ENCODE peak calls at places on chromosome 5, in seven cellular contexts. I, V, D, W, H, E and F are unnamed samples.

GRCh38 chr5:150469718-150470470 is 20.4 kb upstream of the RPS14 start:
- DNase-seq in E (no peak), W (no peak), H (no peak), V (no peak), D (no peak), I (no peak), F (no peak)

GRCh38 chr5:20972419-20972925 is 984.5 kb upstream of the CDH18 start:
- DNase-seq in W (peak; percentile 29), H (peak; percentile 21), V (no peak), I (peak; percentile 70), D (no peak), E (peak; percentile 51), F (no peak)

GRCh38 chr5:168159425-168159824 is 132.0 kb upstream of the WWC1 start:
- DNase-seq in E (peak; percentile 70), I (no peak), H (no peak), D (no peak), V (no peak), W (no peak), F (no peak)

GRCh38 chr5:9851458-9851857 is 221.3 kb upstream of the TAS2R1 start:
- DNase-seq in V (peak; percentile 20), W (no peak), I (no peak), H (no peak), D (no peak), E (no peak), F (no peak)

GRCh38 chr5:77080905-77081304 is 6.2 kb downstream of the ZBED3 start:
- DNase-seq in I (no peak), W (no peak), E (no peak), V (no peak), D (no peak), H (no peak), F (no peak)

GRCh38 chr5:157463081-157463480 is 3.1 kb downstream of the NIPAL4 start:
- DNase-seq in H (no peak), V (no peak), W (no peak), D (no peak), E (no peak), I (no peak), F (no peak)

GRCh38 chr5:169218862-169219261 is 82.1 kb downstream of the SLIT3 start:
- DNase-seq in H (no peak), V (no peak), I (no peak), D (no peak), E (no peak), W (no peak), F (no peak)

GRCh38 chr5:149151717-149152116 is 10.4 kb downstream of the ABLIM3 start:
- DNase-seq in H (no peak), W (no peak), I (no peak), V (no peak), E (no peak), D (no peak), F (no peak)

GRCh38 chr5:176639981-176640380 is 7.3 kb upstream of the TSPAN17 start:
- DNase-seq in I (peak; percentile 84), W (peak; percentile 77), H (no peak), V (no peak), E (peak; percentile 71), D (peak; percentile 58), F (peak; percentile 32)

GRCh38 chr5:149485655-149486615 is 65.3 kb downstream of the CSNK1A1 start:
- DNase-seq in W (peak; percentile 47), H (no peak), E (peak; percentile 97), V (peak; percentile 23), I (peak; percentile 96), D (peak; percentile 98), F (no peak)

GRCh38 chr5:75640395-75640794 is 29.1 kb downstream of the ANKDD1B start:
- DNase-seq in E (no peak), W (no peak), V (no peak), D (no peak), H (no peak), I (no peak), F (no peak)

GRCh38 chr5:123087173-123088030 is 1.6 kb upstream of the PRDM6 start:
- DNase-seq in H (no peak), E (no peak), D (no peak), V (no peak), W (no peak), I (no peak), F (no peak)

GRCh38 chr5:72634444-72634843 is 127.2 kb upstream of the ZNF366 start:
- DNase-seq in H (no peak), E (no peak), D (no peak), W (no peak), I (no peak), V (no peak), F (no peak)

GRCh38 chr5:160548949-160549665 is 127.5 kb downstream of the PTTG1 start:
- DNase-seq in W (no peak), I (no peak), D (no peak), V (no peak), H (no peak), E (no peak), F (no peak)

GRCh38 chr5:137310051-137310730 is 188.9 kb downstream of the SPOCK1 start:
- DNase-seq in H (no peak), V (no peak), E (no peak), I (no peak), D (no peak), W (no peak), F (no peak)

GRCh38 chr5:118548761-118549160 is 439.6 kb downstream of the DTWD2 start:
- DNase-seq in W (no peak), E (no peak), D (no peak), H (no peak), I (no peak), V (no peak), F (no peak)

GRCh38 chr5:111679611-111680010 is 77.4 kb downstream of the NREP start:
- DNase-seq in H (no peak), W (no peak), E (no peak), D (no peak), I (no peak), V (no peak), F (no peak)

GRCh38 chr5:38641003-38641402 is 84.6 kb upstream of the LIFR start:
- DNase-seq in E (no peak), D (no peak), H (no peak), V (no peak), I (no peak), W (no peak), F (no peak)
- H3K27ac ChIP-seq in E (no peak overlapping the region), D (peak overlapping the region; percentile 59), H (peak overlapping the region; percentile 31), V (no peak overlapping the region), I (no peak overlapping the region), W (no peak overlapping the region), F (no peak overlapping the region)

DNA sequence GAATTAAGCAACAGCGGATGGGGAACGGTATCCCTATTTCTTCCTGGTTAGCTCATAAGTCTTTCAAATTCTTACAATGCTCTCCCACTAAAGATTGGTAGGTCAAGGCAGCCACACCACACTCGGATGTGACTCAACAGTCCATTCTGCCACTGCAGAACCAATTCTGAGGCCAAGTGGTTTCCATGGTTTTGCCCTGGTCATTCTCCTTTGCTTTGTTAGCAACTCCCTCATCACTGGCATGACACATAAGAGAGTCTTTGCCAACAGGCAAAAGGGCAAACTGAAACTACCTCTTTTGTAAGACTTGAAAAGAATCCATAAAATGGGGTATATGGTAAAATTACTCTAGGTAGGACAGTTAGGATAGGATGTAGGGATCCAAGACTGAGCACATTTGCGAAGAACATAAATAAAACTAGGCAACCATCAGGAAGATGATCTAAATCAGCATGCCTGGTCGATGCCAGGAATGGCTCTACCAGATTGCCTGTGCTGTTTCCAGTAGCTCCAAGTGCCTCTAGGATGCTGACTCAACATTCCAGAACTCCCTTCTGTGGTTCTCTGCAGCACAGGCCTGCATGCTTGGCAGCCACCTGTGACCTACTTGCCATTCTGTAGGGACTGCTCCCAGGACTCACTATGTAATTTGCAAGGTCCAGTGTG is 105.4 kb downstream of the DCP2 start:
- DNase-seq in H (no peak), D (no peak), V (no peak), W (no peak), E (no peak), I (no peak), F (no peak)
- H3K27ac ChIP-seq in H (no peak overlapping the region), D (no peak overlapping the region), V (no peak overlapping the region), W (no peak overlapping the region), E (no peak overlapping the region), I (no peak overlapping the region), F (no peak overlapping the region)

GRCh38 chr5:138382347-138382746 is 29.9 kb downstream of the KDM3B start:
- DNase-seq in H (no peak), W (no peak), D (no peak), E (no peak), V (no peak), I (no peak), F (no peak)
- H3K27ac ChIP-seq in H (no peak overlapping the region), W (no peak overlapping the region), D (no peak overlapping the region), E (no peak overlapping the region), V (no peak overlapping the region), I (no peak overlapping the region), F (no peak overlapping the region)

GRCh38 chr5:51479840-51480239 is 96.6 kb downstream of the ISL1 start:
- DNase-seq in V (no peak), W (no peak), H (no peak), D (no peak), I (no peak), E (no peak), F (no peak)
- H3K27ac ChIP-seq in V (no peak overlapping the region), W (no peak overlapping the region), H (no peak overlapping the region), D (no peak overlapping the region), I (no peak overlapping the region), E (no peak overlapping the region), F (no peak overlapping the region)

DNA sequence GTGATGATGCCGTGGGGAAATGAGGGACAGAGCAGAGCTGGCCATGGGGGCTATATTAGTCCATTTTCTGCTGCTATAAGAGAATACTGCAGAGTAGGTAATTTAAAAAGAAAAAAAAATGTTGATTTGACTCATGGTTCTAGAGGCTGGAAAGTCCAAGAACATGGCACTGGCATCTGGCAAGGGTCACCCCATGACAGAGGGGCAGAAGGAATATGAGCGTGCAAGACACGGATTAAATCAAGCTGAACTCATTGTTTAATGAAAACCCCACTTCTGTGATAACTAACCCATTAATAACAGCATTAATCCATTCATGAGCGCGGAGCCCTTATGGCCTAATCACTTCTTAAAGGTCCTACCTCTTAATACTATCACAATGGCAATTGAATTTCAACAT is 68.8 kb downstream of the SNX18 start:
- DNase-seq in D (no peak), I (no peak), W (no peak), H (no peak), E (no peak), V (no peak), F (no peak)
- H3K27ac ChIP-seq in D (no peak overlapping the region), I (no peak overlapping the region), W (no peak overlapping the region), H (no peak overlapping the region), E (no peak overlapping the region), V (no peak overlapping the region), F (no peak overlapping the region)